ENCODE peak calls at places on chromosomes 13 and 19, in four cellular contexts. I is lung, L is A549, F is NB4. C is an unnamed sample.

GRCh38 chr13:66501187-66501586 is 728.9 kb downstream of the PCDH9 start:
- DNase-seq in I (no peak), F (no peak), L (peak), C (no peak)

GRCh38 chr19:10384580-10384979 is 4.2 kb upstream of the TYK2 start:
- DNase-seq in F (no peak), L (no peak), I (no peak), C (no peak)

GRCh38 chr13:20114066-20114465 is 46.8 kb downstream of the GJA3 start:
- DNase-seq in L (no peak), F (no peak), I (no peak), C (no peak)

GRCh38 chr19:18745012-18745735 is 45.9 kb downstream of the COMP start:
- DNase-seq in F (no peak), I (no peak), L (no peak), C (peak)

GRCh38 chr13:93502071-93502470 is 275.5 kb downstream of the GPC6 start:
- DNase-seq in L (no peak), F (no peak), I (no peak), C (no peak)

GRCh38 chr13:91482427-91482826 is 84.0 kb downstream of the GPC5 start:
- DNase-seq in I (no peak), L (no peak), F (peak), C (no peak)

GRCh38 chr13:37357548-37357947 is 241.0 kb downstream of the POSTN start:
- DNase-seq in L (no peak), I (no peak), F (no peak), C (no peak)

GRCh38 chr19:14343286-14343685 is 38.0 kb upstream of the ADGRE5 start:
- DNase-seq in F (no peak), L (no peak), I (no peak), C (no peak)

GRCh38 chr13:100883453-100883852 is 208.9 kb upstream of the TMTC4 start:
- DNase-seq in L (no peak), I (no peak), F (no peak), C (no peak)
- TF ChIP-seq CTCF in L (no peak), I (no peak), F (no peak), C (no peak)

DNA sequence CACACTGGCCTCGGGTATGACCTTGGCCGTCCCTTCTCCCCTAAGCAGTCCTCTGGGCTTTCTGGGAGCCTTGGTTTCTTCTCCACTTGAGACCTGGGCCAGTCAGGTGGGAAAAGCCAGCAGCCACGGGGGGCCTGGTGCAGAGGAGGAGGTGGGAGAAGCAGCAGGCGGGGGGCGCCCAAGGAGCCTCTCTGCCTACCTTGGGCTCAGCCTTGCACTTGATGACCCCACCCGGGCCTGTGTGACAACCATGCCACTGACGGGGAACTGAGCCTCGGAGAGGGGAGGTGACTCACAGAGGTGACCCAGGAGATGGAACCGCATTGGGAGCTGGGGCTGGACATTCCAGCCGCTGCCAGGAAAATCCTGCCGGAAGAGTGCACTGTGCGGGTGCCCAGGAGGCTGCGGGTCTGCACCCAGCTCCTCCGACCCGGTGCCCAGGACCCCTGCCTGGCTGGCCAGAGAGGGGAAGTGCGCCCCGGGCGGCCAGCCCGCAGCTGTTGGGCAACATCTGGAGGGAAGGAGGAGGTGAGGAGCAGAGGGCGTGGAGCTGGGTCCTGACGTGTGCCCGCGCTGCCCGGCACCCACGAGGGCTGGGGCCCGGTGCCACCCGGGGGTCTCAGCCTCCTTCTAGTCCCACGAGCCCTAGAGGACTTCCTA is 23.4 kb upstream of the SLC7A10 start:
- DNase-seq in I (no peak), F (peak), L (peak), C (no peak)
- TF ChIP-seq CTCF in I (no peak), F (no peak), L (peak), C (no peak)

DNA sequence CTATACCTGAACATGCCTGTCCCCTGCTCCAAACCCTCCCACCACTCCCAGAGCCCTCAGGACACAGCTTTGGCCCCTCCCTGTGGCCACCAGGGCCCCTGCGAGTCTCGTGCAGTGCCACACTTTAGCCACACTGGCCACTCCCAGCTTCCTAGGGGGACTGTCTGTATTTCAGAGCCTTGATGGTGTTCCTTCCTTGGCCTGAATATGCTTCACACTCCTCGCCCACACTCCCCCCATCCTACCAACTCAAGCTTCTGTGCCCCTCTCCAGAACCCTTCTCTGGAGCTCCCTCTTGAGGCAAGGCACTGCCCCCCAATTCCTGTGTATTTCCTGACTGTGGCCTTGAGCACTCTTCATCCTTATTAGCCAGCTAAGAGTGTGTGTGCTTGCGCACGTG is 80.2 kb downstream of the DPF1 start:
- DNase-seq in L (peak), F (peak), I (no peak), C (no peak)
- TF ChIP-seq CTCF in L (peak), F (peak), I (no peak), C (no peak)

GRCh38 chr19:17727843-17728242 is 8.6 kb downstream of the MAP1S start:
- DNase-seq in L (no peak), F (no peak), I (no peak), C (no peak)

GRCh38 chr19:17726136-17726741 is 7.0 kb downstream of the MAP1S start:
- DNase-seq in I (no peak), L (no peak), F (no peak), C (no peak)

GRCh38 chr19:17726914-17727773 is 7.9 kb downstream of the MAP1S start:
- DNase-seq in F (no peak), I (no peak), L (no peak), C (no peak)

GRCh38 chr19:17724655-17725054 is 5.4 kb downstream of the MAP1S start:
- DNase-seq in L (no peak), I (no peak), F (no peak), C (no peak)

GRCh38 chr19:17725422-17726078 is 6.3 kb downstream of the MAP1S start:
- DNase-seq in F (no peak), L (no peak), I (no peak), C (no peak)
- TF ChIP-seq CTCF in F (peak), L (peak), I (no peak), C (no peak)

GRCh38 chr19:31083122-31083521 is 266.1 kb downstream of the TSHZ3 start:
- DNase-seq in L (no peak), I (no peak), F (no peak), C (no peak)
- TF ChIP-seq CTCF in L (no peak), I (no peak), F (no peak), C (no peak)

DNA sequence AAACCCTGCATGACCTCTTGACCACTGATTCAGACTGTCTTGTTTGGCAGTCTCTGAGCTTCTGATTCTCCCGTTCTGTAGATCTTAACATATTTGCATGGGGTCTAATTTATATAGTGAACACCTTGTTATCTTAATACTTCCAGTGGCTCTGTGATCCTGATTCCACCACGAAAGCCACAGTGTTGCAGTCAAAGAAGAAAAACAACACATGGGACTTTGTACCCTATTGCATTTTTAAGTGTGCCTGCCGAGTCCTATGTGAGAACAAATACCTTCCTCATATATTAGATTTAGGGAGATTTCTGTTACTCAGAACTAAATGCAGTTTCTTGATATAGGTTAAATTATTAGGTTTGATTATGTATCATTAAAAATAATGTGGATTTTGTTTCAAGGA is 12.3 kb upstream of the ZNF556 start:
- DNase-seq in F (no peak), L (no peak), I (no peak), C (no peak)
- TF ChIP-seq CTCF in F (no peak), L (no peak), I (no peak), C (no peak)

DNA sequence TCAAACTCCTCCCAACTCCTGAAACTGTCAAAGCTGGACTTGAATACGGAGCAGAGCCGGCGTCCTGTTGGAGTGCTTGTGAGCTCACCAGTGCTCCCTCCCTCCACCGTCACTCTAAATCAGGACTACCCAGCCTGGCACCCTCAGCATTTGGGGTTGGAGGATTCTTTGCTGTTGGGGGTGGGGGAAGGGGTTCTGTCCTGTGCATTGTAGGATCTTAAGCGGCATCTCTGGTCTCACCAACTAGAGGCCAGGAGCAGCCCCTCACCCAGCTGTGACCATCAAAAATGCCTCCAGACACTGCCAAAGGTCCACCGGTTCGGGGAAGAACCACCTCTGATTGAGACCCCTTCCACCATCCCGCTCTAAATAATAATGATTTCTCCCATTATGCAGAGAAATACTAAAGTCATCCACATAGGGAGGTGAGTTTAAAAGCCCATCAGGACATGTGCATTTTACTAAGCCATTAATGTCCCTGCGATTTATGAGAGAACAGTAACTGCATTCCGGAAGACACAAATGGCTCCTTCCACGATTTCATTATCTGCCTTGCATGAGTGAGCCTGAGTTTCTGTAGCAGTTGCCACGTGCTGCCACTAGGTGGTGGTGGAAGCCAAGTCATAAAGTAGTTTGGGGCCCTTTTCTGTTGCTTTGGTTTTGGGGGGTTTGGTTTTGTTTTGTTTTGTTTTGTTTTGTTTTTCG is 16.1 kb upstream of the USP29 start:
- DNase-seq in I (peak), L (peak), F (peak), C (peak)
- TF ChIP-seq CTCF in I (peak), L (no peak), F (peak), C (peak)

DNA sequence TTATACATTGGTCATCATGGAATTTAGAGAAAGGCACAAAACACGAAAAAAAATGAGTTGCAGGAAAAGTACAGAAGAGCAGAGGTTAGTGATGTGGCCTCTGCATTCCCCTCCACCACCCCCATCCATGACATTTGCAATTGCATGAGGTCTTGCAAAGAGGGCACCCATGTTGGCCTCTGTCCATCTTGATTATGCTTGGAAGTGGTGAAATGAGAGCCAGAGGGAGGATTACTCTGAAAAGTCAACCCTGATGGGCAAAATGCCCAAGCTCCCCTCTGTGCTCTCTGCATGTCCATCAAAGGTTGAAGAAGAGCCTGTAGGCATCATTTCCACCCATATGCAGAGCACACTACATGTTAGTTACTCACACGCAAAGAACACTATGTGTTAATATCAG is 71.5 kb downstream of the SLC15A1 start:
- DNase-seq in F (no peak), L (no peak), I (no peak), C (no peak)
- TF ChIP-seq CTCF in F (no peak), L (no peak), I (no peak), C (no peak)

DNA sequence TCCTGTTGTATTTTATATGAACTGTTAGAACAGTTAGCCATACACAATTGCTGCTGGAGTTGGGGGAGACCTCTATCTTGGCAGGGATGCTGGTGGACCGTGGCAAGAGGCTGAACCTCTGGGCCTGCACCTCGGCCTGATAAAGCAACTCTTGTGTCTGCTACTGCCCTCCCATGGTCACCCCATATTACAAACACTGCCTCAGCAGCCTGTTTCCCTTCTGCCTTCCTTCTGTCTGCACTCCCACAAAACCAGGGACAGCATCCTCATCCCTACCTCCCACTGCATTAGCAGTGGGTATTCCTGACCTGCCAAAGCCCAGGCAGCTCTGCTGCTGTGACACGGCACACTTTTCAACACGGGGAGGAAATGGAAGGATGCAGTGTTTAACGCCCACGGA is 456.4 kb downstream of the FGF14 start:
- DNase-seq in L (peak), F (peak), I (no peak), C (no peak)
- TF ChIP-seq CTCF in L (no peak), F (no peak), I (no peak), C (no peak)

GRCh38 chr13:42883771-42884170 is 102.4 kb downstream of the FAM216B start:
- DNase-seq in F (peak), L (peak), I (no peak), C (peak)
- TF ChIP-seq CTCF in F (no peak), L (peak), I (no peak), C (no peak)